ENCODE peak calls at places on chromosomes 1 and 21, in five cellular contexts. D, U, Y, K and L are unnamed samples.

GRCh38 chr1:33349081-33349759 is 28.3 kb upstream of the A3GALT2 start:
- DNase-seq in D (peak), U (no peak), Y (peak), K (peak), L (no peak)

GRCh38 chr1:244548558-244549115 is 87.6 kb downstream of the CATSPERE start:
- DNase-seq in D (no peak), U (no peak), Y (no peak), K (no peak), L (no peak)

GRCh38 chr1:236536540-236536939 is 12.8 kb downstream of the LGALS8 start:
- DNase-seq in D (no peak), U (no peak), Y (no peak), K (no peak), L (no peak)

GRCh38 chr21:43943512-43944110 is 68.5 kb upstream of the TRAPPC10 start:
- DNase-seq in D (no peak), U (no peak), Y (no peak), K (no peak), L (no peak)

GRCh38 chr1:22739648-22740385 is 29.2 kb downstream of the EPHB2 start:
- DNase-seq in D (peak), U (peak), Y (no peak), K (peak), L (no peak)

GRCh38 chr1:201946224-201946908 is at the start of gene LMOD1:
- DNase-seq in D (peak), U (peak), Y (peak), K (no peak), L (no peak)

GRCh38 chr1:68228833-68229232 is 3.5 kb downstream of the WLS start:
- DNase-seq in D (peak), U (no peak), Y (no peak), K (no peak), L (no peak)

GRCh38 chr1:202182040-202182877 is 11.3 kb upstream of the LGR6 start:
- DNase-seq in D (no peak), U (no peak), Y (no peak), K (no peak), L (no peak)

GRCh38 chr21:36776981-36777617 is 78.2 kb downstream of the SIM2 start:
- DNase-seq in D (no peak), U (no peak), Y (no peak), K (no peak), L (no peak)

DNA sequence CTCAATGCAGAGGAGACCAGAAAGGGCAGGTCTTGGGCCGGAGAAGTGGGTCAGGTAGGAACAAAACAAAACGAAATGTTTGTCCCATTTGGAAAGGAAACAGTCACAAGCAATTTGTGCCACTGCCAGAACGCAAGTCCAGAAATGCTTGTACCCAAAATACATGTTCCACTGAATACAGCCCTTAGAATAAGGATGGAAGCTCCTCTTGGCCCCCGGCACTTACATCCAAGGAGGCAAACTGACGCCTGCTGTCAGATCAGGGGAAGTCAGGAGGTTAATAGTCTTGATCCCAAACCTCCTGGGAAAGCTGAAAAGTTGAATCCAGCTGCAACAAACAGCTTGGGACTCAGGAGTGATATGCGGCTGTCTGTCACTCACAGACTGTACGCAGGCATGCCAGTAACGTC is 75.9 kb upstream of the GALNT2 start:
- DNase-seq in D (no peak), U (no peak), Y (no peak), K (no peak), L (no peak)
- TF ChIP-seq CTCF in D (no peak), U (no peak), Y (no peak), K (no peak), L (no peak)

DNA sequence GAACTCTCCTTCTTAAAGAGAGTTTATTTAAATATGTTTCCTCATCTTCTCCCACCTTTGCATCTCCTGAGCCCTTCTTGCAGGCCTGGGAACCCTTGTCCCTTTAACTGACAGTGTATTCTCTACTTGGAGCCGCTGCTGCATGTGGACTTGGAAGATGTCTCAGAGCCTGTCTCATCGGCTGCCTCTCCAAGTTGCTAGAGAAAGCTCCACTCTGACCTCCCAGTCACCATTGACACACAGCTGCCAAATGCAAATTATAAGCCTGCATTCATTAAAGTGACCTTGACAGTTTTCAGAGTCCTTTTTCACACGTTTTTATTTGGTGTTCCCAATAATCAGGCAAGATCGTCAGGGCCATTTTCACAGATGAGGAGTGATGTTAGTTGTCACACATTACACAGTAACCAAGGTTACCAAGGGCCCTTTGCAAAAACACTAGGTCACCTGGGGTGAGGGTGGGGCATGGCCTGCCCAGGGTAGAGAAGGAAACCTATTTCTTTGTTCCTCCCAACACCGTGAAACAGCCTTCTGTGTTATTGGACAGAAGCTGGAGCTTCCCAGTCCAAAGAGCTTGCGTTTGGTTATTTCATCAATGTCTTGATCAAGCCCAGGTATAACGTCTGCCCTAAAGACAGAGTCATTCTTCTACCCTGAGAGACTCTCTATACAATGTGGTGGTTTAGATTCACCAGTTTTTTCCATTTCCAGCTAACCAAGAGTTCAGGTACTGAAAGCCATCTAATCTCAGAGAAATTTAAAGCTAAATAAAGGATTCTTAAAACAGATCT is 164.1 kb downstream of the GALNT2 start:
- DNase-seq in D (no peak), U (no peak), Y (no peak), K (no peak), L (no peak)
- H3K4me3 ChIP-seq in D (no peak), U (no peak), Y (no peak), K (no peak), L (no peak)

DNA sequence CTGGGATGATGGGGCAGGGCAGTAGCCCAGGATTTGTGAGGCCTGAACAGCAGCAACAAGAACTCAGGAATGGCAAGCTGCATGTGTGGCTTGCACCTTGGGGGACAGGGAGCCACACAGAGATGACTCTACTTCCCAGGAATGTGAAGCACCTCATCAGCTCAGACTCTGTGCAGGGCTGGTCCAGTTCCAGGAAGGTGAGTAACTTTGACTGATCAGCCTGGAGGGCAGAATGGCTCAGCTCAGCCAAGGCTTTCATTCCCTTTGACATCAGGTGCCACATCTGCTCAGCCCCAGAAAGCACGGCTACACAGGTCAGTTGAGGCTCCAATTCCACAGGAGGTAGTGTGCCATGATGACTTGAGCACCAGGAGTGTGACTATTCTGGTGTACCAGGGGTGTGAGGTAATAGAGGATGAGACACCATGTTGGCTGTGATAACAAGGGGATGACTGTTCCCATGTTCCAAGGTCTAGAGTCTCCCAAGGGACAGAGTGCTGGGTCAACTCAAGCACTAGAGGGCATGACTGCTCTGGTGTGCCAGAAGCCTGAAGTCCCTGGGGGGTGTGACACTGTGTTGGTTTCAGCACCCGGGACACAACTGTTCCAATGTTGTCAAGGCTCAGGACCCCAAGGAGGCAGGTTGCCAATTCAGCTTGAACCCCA is 625.8 kb upstream of the ADGRL2 start:
- DNase-seq in D (no peak), U (peak), Y (no peak), K (no peak), L (no peak)
- TF ChIP-seq CTCF in D (no peak), U (no peak), Y (no peak), K (no peak), L (no peak)

DNA sequence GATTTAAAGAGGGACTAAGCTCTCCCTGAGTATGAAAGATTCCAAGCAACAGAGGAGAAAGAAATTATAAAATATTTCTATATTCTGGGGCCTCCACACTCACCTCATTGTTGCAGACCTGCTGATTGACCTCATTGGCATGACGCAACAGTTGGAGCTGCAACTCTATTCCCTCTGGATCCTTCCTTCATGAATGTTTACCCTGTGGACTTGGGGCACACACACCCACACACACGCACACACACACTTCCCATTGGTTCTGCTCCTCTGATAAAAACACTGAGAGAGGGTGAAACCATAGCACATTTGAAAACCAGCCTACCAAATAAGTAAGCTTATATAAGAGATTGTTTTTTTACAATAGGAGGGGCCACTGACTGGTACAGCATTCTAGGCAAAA is 159.1 kb downstream of the BRINP2 start:
- DNase-seq in D (no peak), U (no peak), Y (no peak), K (no peak), L (no peak)
- H3K4me3 ChIP-seq in D (no peak), U (no peak), Y (no peak), K (no peak), L (no peak)

GRCh38 chr1:198264271-198264670 is 107.5 kb downstream of the NEK7 start:
- DNase-seq in D (no peak), U (no peak), Y (no peak), K (no peak), L (no peak)
- TF ChIP-seq CTCF in D (no peak), U (no peak), Y (no peak), K (no peak), L (no peak)

DNA sequence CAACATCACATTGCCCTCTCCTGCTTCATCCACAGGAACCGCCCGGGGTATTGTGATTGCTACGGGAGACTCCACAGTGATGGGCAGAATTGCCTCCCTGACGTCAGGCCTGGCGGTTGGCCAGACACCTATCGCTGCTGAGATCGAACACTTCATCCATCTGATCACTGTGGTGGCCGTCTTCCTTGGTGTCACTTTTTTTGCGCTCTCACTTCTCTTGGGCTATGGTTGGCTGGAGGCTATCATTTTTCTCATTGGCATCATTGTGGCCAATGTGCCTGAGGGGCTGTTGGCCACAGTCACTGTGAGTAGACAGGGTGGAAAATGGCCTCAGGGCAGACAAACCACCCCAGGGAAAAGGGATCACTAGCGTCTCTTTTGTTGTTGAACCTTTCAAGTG is 12.7 kb downstream of the ATP1A4 start:
- DNase-seq in D (no peak), U (no peak), Y (no peak), K (no peak), L (no peak)
- H3K4me3 ChIP-seq in D (no peak), U (no peak), Y (no peak), K (no peak), L (no peak)

DNA sequence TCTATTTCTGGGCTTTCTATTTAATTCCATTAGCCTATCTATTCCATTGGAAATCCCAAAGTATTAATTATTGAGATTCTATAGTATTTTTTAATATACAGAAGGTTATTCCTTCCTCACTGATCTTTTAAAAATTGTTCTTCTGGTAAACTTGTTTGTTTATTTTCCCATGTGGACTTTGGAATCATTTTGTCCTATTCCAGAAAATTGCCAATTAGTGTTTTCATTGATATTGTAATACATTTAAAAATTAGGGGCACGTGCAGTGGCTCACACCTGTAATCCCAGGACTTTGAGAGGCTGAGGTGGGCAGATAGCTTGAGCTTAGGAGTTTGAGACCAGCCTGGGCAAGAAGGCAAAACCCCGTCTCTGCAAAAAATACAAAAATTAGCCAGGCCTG is 8.4 kb upstream of the TLCD4 start:
- DNase-seq in D (no peak), U (no peak), Y (no peak), K (no peak), L (no peak)
- TF ChIP-seq CTCF in D (no peak), U (no peak), Y (no peak), K (no peak), L (no peak)

DNA sequence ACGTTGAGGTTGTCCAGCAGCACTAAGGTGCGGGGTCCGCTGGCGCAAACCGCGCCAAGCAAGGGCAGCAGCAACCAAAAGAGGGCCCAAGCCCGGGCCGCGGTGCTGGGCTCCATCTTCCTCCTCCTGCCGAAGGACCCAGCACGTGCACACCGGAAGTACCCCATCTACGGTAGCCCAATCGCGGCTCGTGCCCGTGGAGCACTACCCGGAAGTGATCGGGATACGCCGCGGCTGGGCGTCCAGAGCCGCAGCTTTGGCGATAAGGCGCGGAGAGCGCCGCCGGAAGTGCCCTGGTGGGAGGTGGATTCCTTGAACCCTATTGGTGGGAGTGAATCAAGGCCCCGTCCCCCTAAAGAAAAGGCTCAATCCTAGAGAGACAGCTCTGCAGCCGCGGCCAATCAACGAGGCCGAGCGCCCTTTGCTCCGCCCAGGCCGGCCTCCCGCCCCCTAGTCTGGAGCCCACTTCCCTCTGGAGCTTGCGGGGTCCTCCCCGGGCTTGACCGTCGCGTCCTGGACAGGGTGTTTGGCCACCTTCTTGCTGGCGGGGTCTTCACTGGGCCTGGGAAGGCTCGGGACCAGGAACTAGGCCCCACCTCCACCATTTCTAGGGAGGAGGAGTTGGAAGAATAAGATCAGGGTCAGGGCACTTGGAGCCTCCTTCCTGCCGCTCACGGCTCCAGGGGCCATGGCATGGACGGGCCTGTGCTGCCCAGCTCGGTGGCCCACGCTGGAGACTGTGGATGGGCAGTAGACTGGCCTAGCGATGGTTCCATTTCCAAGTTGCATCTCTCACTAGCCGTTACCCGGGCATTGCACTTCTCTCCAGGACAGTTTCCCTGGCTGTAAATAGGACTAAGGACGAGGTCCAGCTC is at the start of gene DDOST:
- DNase-seq in D (peak), U (peak), Y (peak), K (peak), L (peak)
- H3K4me3 ChIP-seq in D (peak), U (peak), Y (peak), K (peak), L (peak)

GRCh38 chr21:45356653-45357435 is 48.1 kb upstream of the COL18A1 start:
- DNase-seq in D (no peak), U (no peak), Y (peak), K (no peak), L (no peak)
- TF ChIP-seq CTCF in D (no peak), U (no peak), Y (no peak), K (no peak), L (no peak)